ENCODE peak calls at places on chromosome 9, in four cellular contexts. One of them, this sample, is unnamed.

GRCh38 chr9:85202596-85202995 is 533.1 kb downstream of the NTRK2 start:
- DNase-seq in CD8-positive, alpha-beta T cell: no peak
- DNase-seq in lung: no peak
- DNase-seq in H9: no peak
- DNase-seq in this sample: no peak

GRCh38 chr9:136710543-136710942 is 1.8 kb upstream of the DIPK1B start:
- DNase-seq in H9: no peak
- DNase-seq in CD8-positive, alpha-beta T cell: no peak
- DNase-seq in lung: no peak
- DNase-seq in this sample: no peak

GRCh38 chr9:91241909-91242308 is 119.8 kb downstream of the AUH start:
- DNase-seq in H9: no peak
- DNase-seq in lung: peak; percentile 38
- DNase-seq in CD8-positive, alpha-beta T cell: no peak
- DNase-seq in this sample: no peak

GRCh38 chr9:114847492-114848417 is 41.9 kb upstream of the TNFSF15 start:
- DNase-seq in lung: no peak
- DNase-seq in CD8-positive, alpha-beta T cell: no peak
- DNase-seq in H9: no peak
- DNase-seq in this sample: no peak

GRCh38 chr9:123834218-123834906 is 95.6 kb downstream of the DENND1A start:
- DNase-seq in CD8-positive, alpha-beta T cell: no peak
- DNase-seq in lung: no peak
- DNase-seq in H9: no peak
- DNase-seq in this sample: no peak

GRCh38 chr9:112620353-112620752 is 97.6 kb downstream of the INIP start:
- DNase-seq in H9: no peak
- DNase-seq in lung: no peak
- DNase-seq in CD8-positive, alpha-beta T cell: no peak
- DNase-seq in this sample: no peak

GRCh38 chr9:72924116-72924790 is 28.6 kb downstream of the ALDH1A1 start:
- DNase-seq in lung: no peak
- DNase-seq in CD8-positive, alpha-beta T cell: no peak
- DNase-seq in H9: no peak
- DNase-seq in this sample: no peak

GRCh38 chr9:93132287-93132927 is 1.6 kb downstream of the NINJ1 start:
- DNase-seq in H9: no peak
- DNase-seq in CD8-positive, alpha-beta T cell: no peak
- DNase-seq in lung: no peak
- DNase-seq in this sample: no peak

GRCh38 chr9:26310294-26310693 is 582.3 kb downstream of the CAAP1 start:
- DNase-seq in CD8-positive, alpha-beta T cell: no peak
- DNase-seq in lung: no peak
- DNase-seq in H9: no peak
- DNase-seq in this sample: no peak

GRCh38 chr9:126420148-126420547 is 93.5 kb downstream of the MVB12B start:
- DNase-seq in CD8-positive, alpha-beta T cell: no peak
- DNase-seq in lung: no peak
- DNase-seq in H9: no peak
- DNase-seq in this sample: no peak

GRCh38 chr9:17519761-17520160 is 59.1 kb upstream of the SH3GL2 start:
- DNase-seq in H9: no peak
- DNase-seq in lung: no peak
- DNase-seq in CD8-positive, alpha-beta T cell: no peak
- DNase-seq in this sample: no peak

GRCh38 chr9:98009926-98010325 is 26.8 kb downstream of the ANP32B start:
- DNase-seq in H9: no peak
- DNase-seq in lung: no peak
- DNase-seq in CD8-positive, alpha-beta T cell: no peak
- DNase-seq in this sample: no peak

GRCh38 chr9:122394265-122395242 is 23.7 kb downstream of the PTGS1 start:
- DNase-seq in CD8-positive, alpha-beta T cell: no peak
- DNase-seq in H9: no peak
- DNase-seq in lung: peak; percentile 4
- DNase-seq in this sample: no peak

GRCh38 chr9:73080110-73080683 is 71.5 kb upstream of the ANXA1 start:
- DNase-seq in CD8-positive, alpha-beta T cell: no peak
- DNase-seq in lung: no peak
- DNase-seq in H9: peak; percentile 45
- DNase-seq in this sample: peak; percentile 13

GRCh38 chr9:81819859-81820546 is 108.2 kb upstream of the SPATA31D4 start:
- DNase-seq in lung: no peak
- DNase-seq in CD8-positive, alpha-beta T cell: no peak
- DNase-seq in H9: peak; percentile 42
- DNase-seq in this sample: no peak

GRCh38 chr9:69809304-69809863 is 11.2 kb upstream of the CFAP95 start:
- DNase-seq in lung: no peak
- DNase-seq in H9: peak; percentile 52
- DNase-seq in CD8-positive, alpha-beta T cell: peak; percentile 16
- DNase-seq in this sample: no peak
- TF ChIP-seq CTCF in lung: no peak
- TF ChIP-seq CTCF in H9: peak; percentile 76
- TF ChIP-seq CTCF in CD8-positive, alpha-beta T cell: peak; percentile 34
- TF ChIP-seq CTCF in this sample: no peak

GRCh38 chr9:111298111-111298510 is 31.9 kb downstream of the OR2K2 start:
- DNase-seq in lung: no peak
- DNase-seq in H9: no peak
- DNase-seq in CD8-positive, alpha-beta T cell: no peak
- DNase-seq in this sample: no peak

GRCh38 chr9:111297061-111297824 is 32.8 kb downstream of the OR2K2 start:
- DNase-seq in H9: no peak
- DNase-seq in lung: no peak
- DNase-seq in CD8-positive, alpha-beta T cell: no peak
- DNase-seq in this sample: no peak

GRCh38 chr9:111298831-111299603 is 31.0 kb downstream of the OR2K2 start:
- DNase-seq in lung: no peak
- DNase-seq in H9: no peak
- DNase-seq in CD8-positive, alpha-beta T cell: no peak
- DNase-seq in this sample: peak; percentile 11

GRCh38 chr9:111301195-111301594 is 28.8 kb downstream of the OR2K2 start:
- DNase-seq in H9: no peak
- DNase-seq in CD8-positive, alpha-beta T cell: no peak
- DNase-seq in lung: no peak
- DNase-seq in this sample: no peak

GRCh38 chr9:111300140-111300735 is 29.8 kb downstream of the OR2K2 start:
- DNase-seq in CD8-positive, alpha-beta T cell: no peak
- DNase-seq in lung: no peak
- DNase-seq in H9: no peak
- DNase-seq in this sample: no peak
- TF ChIP-seq CTCF in CD8-positive, alpha-beta T cell: no peak
- TF ChIP-seq CTCF in lung: no peak
- TF ChIP-seq CTCF in H9: peak; percentile 40
- TF ChIP-seq CTCF in this sample: peak; percentile 22

DNA sequence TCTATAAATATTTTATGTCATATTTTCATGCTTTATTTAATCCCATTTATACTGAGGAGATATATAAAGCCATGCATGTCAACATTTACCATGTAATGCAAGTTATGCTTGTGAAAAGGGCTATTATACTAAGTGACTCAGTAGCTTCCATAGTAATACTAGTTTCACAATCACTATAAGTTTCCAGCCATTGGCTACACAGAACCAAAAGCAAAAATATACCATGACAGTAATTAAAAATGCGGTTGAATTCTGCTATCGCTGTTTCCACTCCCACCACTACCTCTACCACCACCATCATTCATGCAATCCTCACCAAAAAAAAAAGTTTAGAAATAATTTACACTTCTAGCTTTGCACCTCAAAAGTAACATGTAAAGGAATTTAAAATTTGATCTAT is 60.2 kb downstream of the MLLT3 start:
- DNase-seq in lung: no peak
- DNase-seq in CD8-positive, alpha-beta T cell: no peak
- DNase-seq in H9: no peak
- DNase-seq in this sample: no peak
- TF ChIP-seq CTCF in lung: no peak
- TF ChIP-seq CTCF in CD8-positive, alpha-beta T cell: no peak
- TF ChIP-seq CTCF in H9: no peak
- TF ChIP-seq CTCF in this sample: no peak

GRCh38 chr9:135584934-135585333 is 23.4 kb downstream of the PAEP start:
- DNase-seq in lung: no peak
- DNase-seq in CD8-positive, alpha-beta T cell: no peak
- DNase-seq in H9: no peak
- DNase-seq in this sample: no peak
- TF ChIP-seq CTCF in lung: no peak
- TF ChIP-seq CTCF in CD8-positive, alpha-beta T cell: no peak
- TF ChIP-seq CTCF in H9: no peak
- TF ChIP-seq CTCF in this sample: no peak

DNA sequence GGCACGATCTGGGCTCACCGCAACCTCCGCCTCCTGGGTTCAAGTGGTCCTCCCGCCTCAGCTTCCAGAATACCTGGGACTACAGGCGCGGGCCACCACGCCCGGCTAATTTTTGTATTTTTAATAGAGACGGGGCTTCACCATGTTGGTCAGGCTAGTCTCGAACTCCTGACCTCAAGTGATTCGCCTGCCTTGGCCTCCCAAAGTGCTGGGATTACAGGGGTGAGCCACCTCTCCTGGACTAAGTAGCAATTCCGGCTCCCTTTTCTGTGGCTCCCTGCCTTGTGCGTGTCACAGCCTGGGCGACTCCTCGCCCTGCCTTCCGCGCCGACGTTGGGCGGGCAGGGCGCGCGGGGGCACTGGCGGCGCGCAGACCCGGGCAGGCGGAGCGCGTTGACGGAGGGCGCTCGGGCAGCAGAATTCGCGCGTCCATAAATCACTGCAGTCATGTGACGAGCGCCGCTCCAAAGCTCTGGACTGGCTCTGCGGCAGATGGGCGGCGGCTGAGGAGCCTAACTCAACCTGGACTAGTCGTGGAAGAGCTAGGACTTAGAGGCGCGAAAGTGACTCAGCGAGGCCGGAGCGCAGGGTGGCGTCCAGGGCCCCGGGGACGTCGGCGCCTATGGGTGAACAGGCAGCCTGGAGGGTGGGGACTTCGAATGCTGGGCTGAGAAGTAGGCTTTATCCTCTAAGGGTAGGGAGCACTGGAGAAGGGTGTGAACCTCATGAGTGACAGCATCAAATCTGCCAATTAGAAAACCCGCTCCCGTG is 1.4 kb upstream of the CIZ1 start:
- DNase-seq in H9: no peak
- DNase-seq in lung: peak; percentile 83
- DNase-seq in CD8-positive, alpha-beta T cell: peak; percentile 50
- DNase-seq in this sample: no peak
- TF ChIP-seq CTCF in H9: no peak
- TF ChIP-seq CTCF in lung: no peak
- TF ChIP-seq CTCF in CD8-positive, alpha-beta T cell: peak; percentile 57
- TF ChIP-seq CTCF in this sample: no peak

GRCh38 chr9:38159599-38159998 is 90.6 kb upstream of the SHB start:
- DNase-seq in CD8-positive, alpha-beta T cell: no peak
- DNase-seq in lung: no peak
- DNase-seq in H9: no peak
- DNase-seq in this sample: no peak

GRCh38 chr9:38162332-38162985 is 93.4 kb upstream of the SHB start:
- DNase-seq in CD8-positive, alpha-beta T cell: no peak
- DNase-seq in lung: no peak
- DNase-seq in H9: no peak
- DNase-seq in this sample: no peak

GRCh38 chr9:38163518-38163917 is 94.5 kb upstream of the SHB start:
- DNase-seq in H9: no peak
- DNase-seq in lung: no peak
- DNase-seq in CD8-positive, alpha-beta T cell: no peak
- DNase-seq in this sample: no peak

GRCh38 chr9:38158628-38159027 is 89.6 kb upstream of the SHB start:
- DNase-seq in CD8-positive, alpha-beta T cell: no peak
- DNase-seq in H9: no peak
- DNase-seq in lung: no peak
- DNase-seq in this sample: no peak

GRCh38 chr9:38160613-38161215 is 91.7 kb upstream of the SHB start:
- DNase-seq in H9: peak; percentile 78
- DNase-seq in lung: peak; percentile 57
- DNase-seq in CD8-positive, alpha-beta T cell: peak; percentile 48
- DNase-seq in this sample: peak; percentile 81
- TF ChIP-seq CTCF in H9: peak; percentile 95
- TF ChIP-seq CTCF in lung: peak; percentile 58
- TF ChIP-seq CTCF in CD8-positive, alpha-beta T cell: peak; percentile 74
- TF ChIP-seq CTCF in this sample: peak; percentile 92

DNA sequence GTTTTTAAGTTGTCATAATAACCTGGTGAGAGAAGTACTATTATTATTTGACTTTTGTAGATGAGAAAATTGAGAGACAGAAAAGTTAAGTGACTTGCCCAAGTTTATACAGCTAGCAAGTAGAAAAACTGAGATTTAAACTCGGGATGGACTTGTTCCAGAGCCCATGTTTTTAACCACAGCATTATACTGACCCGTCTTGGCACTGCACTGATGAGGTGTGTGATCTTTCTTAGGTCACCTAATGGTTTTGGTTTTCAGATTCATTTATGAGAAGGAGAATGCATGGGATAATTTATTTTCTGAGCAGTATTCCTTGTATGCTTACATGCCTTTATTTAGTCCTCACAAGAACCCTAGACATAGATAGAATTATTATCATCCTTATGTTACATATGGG is 201.8 kb upstream of the CDKN2B start:
- DNase-seq in CD8-positive, alpha-beta T cell: no peak
- DNase-seq in H9: no peak
- DNase-seq in lung: no peak
- DNase-seq in this sample: no peak
- TF ChIP-seq CTCF in CD8-positive, alpha-beta T cell: no peak
- TF ChIP-seq CTCF in H9: no peak
- TF ChIP-seq CTCF in lung: no peak
- TF ChIP-seq CTCF in this sample: no peak

GRCh38 chr9:127707766-127708165 is 978 bp downstream of the CFAP157 start:
- DNase-seq in CD8-positive, alpha-beta T cell: peak; percentile 29
- DNase-seq in lung: no peak
- DNase-seq in H9: no peak
- DNase-seq in this sample: no peak
- TF ChIP-seq CTCF in CD8-positive, alpha-beta T cell: peak; percentile 19
- TF ChIP-seq CTCF in lung: no peak
- TF ChIP-seq CTCF in H9: peak; percentile 43
- TF ChIP-seq CTCF in this sample: no peak

DNA sequence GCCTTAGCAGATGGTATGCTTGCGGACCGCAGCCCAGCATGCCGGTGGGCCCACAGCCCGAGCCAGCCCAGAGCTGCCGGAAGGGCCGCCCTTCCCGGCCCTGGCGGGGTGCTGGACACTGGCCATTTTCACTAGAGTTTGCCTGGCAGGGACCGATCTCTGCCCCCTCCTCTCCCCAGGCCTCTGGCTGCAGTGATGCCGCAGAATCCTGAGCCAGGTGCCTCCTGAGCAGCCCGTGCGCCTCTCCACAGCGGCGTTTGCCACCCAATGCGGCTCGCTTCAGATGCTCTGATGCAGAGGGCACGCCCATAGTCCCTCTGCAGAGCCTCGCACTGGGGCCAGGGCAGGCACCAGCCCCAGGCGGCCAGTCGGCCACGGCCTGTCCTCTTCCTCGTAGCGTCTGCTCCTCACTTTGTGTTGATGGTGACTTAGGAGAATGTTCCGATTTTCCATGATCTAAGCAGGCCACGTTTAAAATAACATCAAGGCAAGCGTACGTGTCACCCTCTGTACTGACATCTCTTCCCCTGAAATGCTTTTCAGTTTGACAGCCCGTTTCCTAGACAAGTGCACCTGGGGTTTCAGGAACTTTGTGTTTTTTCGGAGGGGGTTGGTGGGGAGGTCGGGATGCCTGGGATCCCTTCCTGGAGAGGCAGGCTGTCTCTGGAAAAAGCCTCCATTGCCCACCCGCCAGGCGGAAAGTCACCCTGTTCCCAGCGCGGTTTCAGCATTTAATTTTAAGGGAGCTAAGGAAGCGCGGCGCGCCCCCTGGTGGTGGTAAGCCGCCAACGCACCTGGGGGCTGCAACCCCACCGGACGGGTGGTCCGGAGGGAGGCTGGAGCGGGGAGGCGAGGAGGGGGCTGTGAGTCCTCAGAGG is 29.8 kb upstream of the HMCN2 start:
- DNase-seq in H9: peak; percentile 77
- DNase-seq in lung: peak; percentile 65
- DNase-seq in CD8-positive, alpha-beta T cell: peak; percentile 62
- DNase-seq in this sample: peak; percentile 84
- TF ChIP-seq CTCF in H9: peak; percentile 99
- TF ChIP-seq CTCF in lung: peak; percentile 91
- TF ChIP-seq CTCF in CD8-positive, alpha-beta T cell: peak; percentile 98
- TF ChIP-seq CTCF in this sample: peak; percentile 98

This sample was measured in nephron progenitor cell.